ENCODE peak calls at places on chromosomes 4 and X, in ten cellular contexts. T is aorta; R is foreskin keratinocyte; Q is NCI-H1417; I is effector memory CD4-positive, alpha-beta T cell; Z is fibroblast of lung; M is glomerular endothelial cell; V is activated CD8-positive, alpha-beta T cell treated with anti-CD3 and anti-CD28 coated beads, Interleukin-2, amount 10 ng/mL, durations not matched to agents 7 days and 5 days; L is COLO829; X is SHP77. A is an unnamed sample.
A peak's percentile ranks its signal among the peaks of the same experiment; 100 is the strongest.

GRCh38 chrX:34638116-34638515 is 19.0 kb downstream of the TMEM47 start:
- DNase-seq in T (no peak), R (no peak), Q (no peak), I (no peak), Z (peak; percentile 29), M (no peak), V (no peak), L (peak; percentile 14), X (no peak), A (no peak)

GRCh38 chr4:92968556-92968955 is 664.8 kb downstream of the GRID2 start:
- DNase-seq in T (no peak), R (no peak), Q (no peak), I (no peak), Z (peak; percentile 22), M (no peak), V (no peak), L (peak; percentile 13), X (no peak), A (no peak)

GRCh38 chrX:94058728-94059382 is 384.8 kb downstream of the FAM133A start:
- DNase-seq in T (no peak), R (peak; percentile 3), Q (peak; percentile 6), I (no peak), Z (no peak), M (no peak), V (peak; percentile 17), L (peak; percentile 17), X (peak; percentile 2), A (no peak)

GRCh38 chr4:118235726-118236125 is 117.1 kb downstream of the PRSS12 start:
- DNase-seq in T (no peak), R (no peak), Q (no peak), I (no peak), Z (no peak), M (no peak), V (no peak), L (no peak), X (no peak), A (no peak)

GRCh38 chrX:24425806-24426205 is 39.3 kb upstream of the PDK3 start:
- DNase-seq in T (no peak), R (no peak), Q (no peak), I (no peak), Z (no peak), M (no peak), V (no peak), L (no peak), X (no peak), A (no peak)

GRCh38 chr4:87416965-87417364 is 5.4 kb upstream of the NUDT9 start:
- DNase-seq in T (no peak), R (no peak), Q (no peak), I (no peak), Z (no peak), M (no peak), V (no peak), L (no peak), X (no peak), A (no peak)

GRCh38 chrX:50780144-50780543 is 33.9 kb downstream of the SHROOM4 start:
- DNase-seq in T (no peak), R (no peak), Q (no peak), I (no peak), Z (no peak), M (no peak), V (no peak), L (peak; percentile 63), X (no peak), A (no peak)

GRCh38 chr4:102642571-102643298 is 118.0 kb downstream of the MANBA start:
- DNase-seq in T (no peak), R (no peak), Q (no peak), I (no peak), Z (peak; percentile 66), M (no peak), V (no peak), L (no peak), X (no peak), A (no peak)

GRCh38 chr4:20572976-20573375 is 127.3 kb upstream of the PACRGL start:
- DNase-seq in T (no peak), R (no peak), Q (no peak), I (no peak), Z (no peak), M (no peak), V (no peak), L (no peak), X (no peak), A (no peak)

GRCh38 chr4:100576570-100576969 is 58.7 kb upstream of the EMCN start:
- DNase-seq in T (no peak), R (no peak), Q (no peak), I (no peak), Z (no peak), M (no peak), V (no peak), L (no peak), X (no peak), A (no peak)

GRCh38 chr4:56979674-56980073 is 978 bp downstream of the POLR2B start:
- DNase-seq in T (no peak), R (no peak), Q (no peak), I (no peak), Z (no peak), M (no peak), V (peak; percentile 77), L (no peak), X (no peak), A (no peak)

GRCh38 chr4:122758033-122758432 is 25.5 kb downstream of the BBS12 start:
- DNase-seq in T (no peak), R (no peak), Q (no peak), I (no peak), Z (no peak), M (no peak), V (no peak), L (peak; percentile 38), X (no peak), A (no peak)

GRCh38 chr4:138494931-138495330 is 252.8 kb upstream of the SLC7A11 start:
- DNase-seq in T (no peak), R (peak; percentile 42), Q (no peak), I (no peak), Z (peak; percentile 16), M (peak; percentile 5), V (no peak), L (peak; percentile 74), X (no peak), A (no peak)

GRCh38 chr4:62080431-62080830 is 880.3 kb downstream of the ADGRL3 start:
- DNase-seq in T (no peak), R (no peak), Q (no peak), I (no peak), Z (no peak), M (no peak), V (no peak), L (no peak), X (no peak), A (no peak)

GRCh38 chr4:109134921-109135320 is 167.5 kb downstream of the COL25A1 start:
- DNase-seq in T (no peak), R (no peak), Q (no peak), I (no peak), Z (peak; percentile 37), M (no peak), V (no peak), L (no peak), X (no peak), A (no peak)

A was measured in NCI-H1930.